ENCODE peak calls at places on chromosomes 12 and 14, in four cellular contexts. B, E, Z and N are unnamed samples.

GRCh38 chr12:124524231-124524925 is 43.0 kb downstream of the NCOR2 start:
- DNase-seq in E (no peak), Z (peak; percentile 94), B (no peak), N (no peak)

GRCh38 chr12:59620326-59620725 is 24.5 kb downstream of the SLC16A7 start:
- DNase-seq in Z (no peak), B (no peak), E (no peak), N (no peak)

GRCh38 chr14:22434030-22434429 is 155.0 kb downstream of the DAD1 start:
- DNase-seq in E (no peak), Z (no peak), B (no peak), N (no peak)

GRCh38 chr14:105091335-105092123 is 26.3 kb upstream of the GPR132 start:
- DNase-seq in Z (no peak), E (peak; percentile 94), B (no peak), N (no peak)

GRCh38 chr12:126055521-126055920 is 990.3 kb downstream of the AACS start:
- DNase-seq in E (no peak), Z (no peak), B (no peak), N (no peak)

GRCh38 chr14:93894992-93895391 is 32.2 kb upstream of the FAM181A start:
- DNase-seq in E (no peak), B (no peak), Z (no peak), N (no peak)

GRCh38 chr12:7645395-7646177 is 20.1 kb downstream of the APOBEC1 start:
- DNase-seq in E (no peak), Z (peak; percentile 43), B (peak; percentile 69), N (no peak)

GRCh38 chr14:79018846-79019245 is 848.7 kb downstream of the NRXN3 start:
- DNase-seq in Z (peak; percentile 39), E (no peak), B (no peak), N (no peak)

GRCh38 chr14:68377459-68377858 is 415.4 kb downstream of the ZFP36L1 start:
- DNase-seq in Z (no peak), E (no peak), B (peak; percentile 67), N (no peak)

GRCh38 chr12:72602616-72603015 is 330.4 kb downstream of the TRHDE start:
- DNase-seq in Z (no peak), E (no peak), B (no peak), N (no peak)

GRCh38 chr12:96210376-96211055 is 16.3 kb downstream of the ELK3 start:
- DNase-seq in E (no peak), B (no peak), Z (no peak), N (peak; percentile 19)

GRCh38 chr12:65962921-65963883 is 138.9 kb downstream of the HMGA2 start:
- DNase-seq in B (no peak), E (no peak), Z (no peak), N (no peak)

GRCh38 chr12:109892748-109893147 is 7.3 kb upstream of the TCHP start:
- DNase-seq in Z (no peak), B (no peak), E (no peak), N (no peak)

GRCh38 chr12:38141861-38142260 is 174.7 kb upstream of the ALG10B start:
- DNase-seq in Z (no peak), E (no peak), B (no peak), N (no peak)

GRCh38 chr12:38523920-38524319 is 207.3 kb downstream of the ALG10B start:
- DNase-seq in E (no peak), B (no peak), Z (no peak), N (no peak)

GRCh38 chr14:59274991-59275391 is 86.5 kb downstream of the DAAM1 start:
- DNase-seq in Z (no peak), B (no peak), E (no peak), N (no peak)

GRCh38 chr14:31286456-31287293 is 79.1 kb upstream of the HECTD1 start:
- DNase-seq in Z (no peak), B (no peak), E (no peak), N (no peak)

GRCh38 chr12:50246159-50246865 is 37.0 kb downstream of the LIMA1 start:
- DNase-seq in Z (peak; percentile 48), B (no peak), E (no peak), N (no peak)

GRCh38 chr12:55703976-55704761 is 3.5 kb downstream of the ITGA7 start:
- DNase-seq in B (no peak), E (no peak), Z (no peak), N (no peak)

GRCh38 chr12:120181991-120182631 is 12.4 kb downstream of the GCN1 start:
- DNase-seq in B (no peak), Z (peak; percentile 21), E (no peak), N (no peak)

GRCh38 chr14:64673748-64674147 is 30.5 kb upstream of the PLEKHG3 start:
- DNase-seq in E (no peak), Z (no peak), B (no peak), N (peak; percentile 38)

GRCh38 chr12:6368906-6369525 is 6.3 kb downstream of the SCNN1A start:
- DNase-seq in B (no peak), Z (no peak), E (no peak), N (no peak)
- H3K4me1 ChIP-seq in B (peaks cover 23% of the 10 kb centered on the region), Z (peaks cover 36% of the 10 kb centered on the region), E (peaks cover 43% of the 10 kb centered on the region), N (peaks cover 7% of the 10 kb centered on the region)

DNA sequence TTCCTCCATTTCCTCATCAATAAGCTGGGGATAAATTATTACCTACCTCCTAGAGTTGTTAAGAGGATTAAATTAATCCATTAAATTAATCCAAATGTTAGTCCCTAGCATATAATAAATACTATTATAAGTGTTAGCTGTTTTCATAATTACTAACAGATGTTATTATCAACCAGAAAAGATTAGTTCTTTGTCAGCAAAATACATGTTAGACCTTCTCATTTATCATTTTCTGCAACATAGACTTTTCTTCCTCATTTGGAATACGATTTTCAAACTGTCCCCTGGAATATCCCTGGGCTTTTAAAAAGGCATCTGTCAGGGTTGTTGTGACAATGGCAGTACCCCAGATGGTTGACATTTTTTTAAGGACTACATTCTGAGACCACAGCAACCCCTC is 133.1 kb downstream of the ANO6 start:
- DNase-seq in E (no peak), B (no peak), Z (no peak), N (no peak)
- H3K4me3 ChIP-seq in E (no peak overlapping the region), B (no peak overlapping the region), Z (no peak overlapping the region), N (no peak overlapping the region)

GRCh38 chr14:44940944-44941343 is 20.8 kb downstream of the KLHL28 start:
- DNase-seq in B (no peak), E (no peak), Z (no peak), N (no peak)
- H3K36me3 ChIP-seq in B (peaks cover 76% of the 10 kb centered on the region), E (peaks cover 74% of the 10 kb centered on the region), Z (peaks cover 10% of the 10 kb centered on the region), N (peaks cover 7% of the 10 kb centered on the region)

GRCh38 chr12:51980051-51980808 is 26.5 kb upstream of the TAMALIN start:
- DNase-seq in B (peak; percentile 55), E (peak; percentile 82), Z (peak; percentile 75), N (peak; percentile 46)

GRCh38 chr12:51976376-51977160 is 25.1 kb downstream of the ACVR1B start:
- DNase-seq in B (no peak), E (no peak), Z (peak; percentile 73), N (no peak)

GRCh38 chr12:51975196-51975595 is 23.7 kb downstream of the ACVR1B start:
- DNase-seq in Z (no peak), B (no peak), E (no peak), N (no peak)

GRCh38 chr12:51974646-51975045 is 23.1 kb downstream of the ACVR1B start:
- DNase-seq in E (no peak), B (no peak), Z (no peak), N (no peak)

DNA sequence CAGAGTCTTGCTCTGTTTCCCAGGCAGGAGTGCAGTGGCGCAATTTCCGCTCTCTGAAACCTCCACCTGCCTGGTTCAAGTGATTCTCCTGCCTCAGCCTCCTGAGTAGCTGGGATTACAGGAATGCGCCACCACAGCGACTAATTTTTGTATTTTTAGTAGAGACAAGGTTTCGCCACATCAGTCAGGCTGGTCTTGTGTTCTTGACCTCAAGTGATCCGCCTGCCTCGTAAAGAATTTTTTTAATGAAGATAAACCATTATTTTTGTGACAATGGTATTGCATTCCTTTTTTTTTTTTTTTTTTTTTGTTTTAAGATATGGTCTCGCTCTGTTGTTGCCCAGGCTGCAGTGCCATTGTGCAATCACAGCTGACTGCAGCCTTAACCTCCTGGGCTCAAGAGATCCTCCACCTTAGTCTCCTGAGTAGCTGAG is 25.8 kb downstream of the ACVR1B start:
- DNase-seq in Z (no peak), B (no peak), E (no peak), N (no peak)
- H3K4me1 ChIP-seq in Z (peaks cover 34% of the 10 kb centered on the region), B (peaks cover 28% of the 10 kb centered on the region), E (peaks cover 43% of the 10 kb centered on the region), N (peaks cover 30% of the 10 kb centered on the region)

GRCh38 chr12:4134434-4134762 is 139.2 kb upstream of the CCND2 start:
- DNase-seq in B (no peak), Z (no peak), E (no peak), N (no peak)
- H3K4me3 ChIP-seq in B (no peak overlapping the region), Z (no peak overlapping the region), E (no peak overlapping the region), N (no peak overlapping the region)

GRCh38 chr12:123522164-123522563 is 11.4 kb downstream of the RILPL1 start:
- DNase-seq in E (no peak), Z (no peak), B (no peak), N (no peak)
- H3K36me3 ChIP-seq in E (peaks cover 56% of the 10 kb centered on the region), Z (peaks cover 47% of the 10 kb centered on the region), B (peaks cover 78% of the 10 kb centered on the region), N (peaks cover 9% of the 10 kb centered on the region)

DNA sequence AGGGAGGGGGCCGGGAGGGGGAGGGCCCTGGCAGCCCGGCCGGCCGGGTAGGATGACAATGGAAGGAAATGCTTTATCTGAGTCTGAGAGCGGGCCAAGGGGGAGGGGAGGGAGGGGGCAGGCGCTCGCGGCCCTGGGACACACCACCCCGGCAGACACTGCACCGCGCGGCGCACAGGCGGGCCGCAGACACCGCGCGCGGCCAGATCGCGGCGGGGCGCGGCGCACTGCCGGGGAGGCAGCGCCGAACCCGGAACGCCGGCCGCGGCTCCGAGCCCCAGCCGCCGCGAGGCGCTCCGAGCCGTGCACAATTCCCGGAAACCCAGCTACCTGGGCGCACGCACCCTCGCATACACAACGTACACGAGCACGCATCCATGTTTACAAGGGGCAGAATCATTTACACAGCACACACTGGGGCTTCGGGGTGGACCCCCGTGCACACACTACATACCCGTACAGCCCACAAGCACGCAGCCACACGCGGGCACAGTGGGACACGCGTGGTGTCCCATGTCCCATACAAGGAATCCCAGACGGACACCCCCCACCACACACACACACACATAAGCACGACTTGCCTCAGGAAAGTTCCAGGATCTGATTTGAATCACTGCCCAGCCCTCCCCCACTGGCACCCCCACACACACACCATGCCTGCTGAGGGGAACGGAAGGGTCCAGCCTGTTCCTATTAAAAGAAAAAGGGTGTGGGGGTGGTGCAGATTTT is at the start of gene HDAC7:
- DNase-seq in B (peak; percentile 83), Z (peak; percentile 78), E (peak; percentile 84), N (peak; percentile 65)
- H3K4me1 ChIP-seq in B (peaks cover 70% of the 10 kb centered on the region), Z (peaks cover 37% of the 10 kb centered on the region), E (peaks cover 90% of the 10 kb centered on the region), N (peaks cover 68% of the 10 kb centered on the region)

GRCh38 chr12:130714591-130715149 is 1.4 kb downstream of the RIMBP2 start:
- DNase-seq in Z (no peak), E (no peak), B (no peak), N (no peak)
- H3K4me3 ChIP-seq in Z (no peak overlapping the region), E (peak overlapping the region; percentile 39), B (no peak overlapping the region), N (no peak overlapping the region)

DNA sequence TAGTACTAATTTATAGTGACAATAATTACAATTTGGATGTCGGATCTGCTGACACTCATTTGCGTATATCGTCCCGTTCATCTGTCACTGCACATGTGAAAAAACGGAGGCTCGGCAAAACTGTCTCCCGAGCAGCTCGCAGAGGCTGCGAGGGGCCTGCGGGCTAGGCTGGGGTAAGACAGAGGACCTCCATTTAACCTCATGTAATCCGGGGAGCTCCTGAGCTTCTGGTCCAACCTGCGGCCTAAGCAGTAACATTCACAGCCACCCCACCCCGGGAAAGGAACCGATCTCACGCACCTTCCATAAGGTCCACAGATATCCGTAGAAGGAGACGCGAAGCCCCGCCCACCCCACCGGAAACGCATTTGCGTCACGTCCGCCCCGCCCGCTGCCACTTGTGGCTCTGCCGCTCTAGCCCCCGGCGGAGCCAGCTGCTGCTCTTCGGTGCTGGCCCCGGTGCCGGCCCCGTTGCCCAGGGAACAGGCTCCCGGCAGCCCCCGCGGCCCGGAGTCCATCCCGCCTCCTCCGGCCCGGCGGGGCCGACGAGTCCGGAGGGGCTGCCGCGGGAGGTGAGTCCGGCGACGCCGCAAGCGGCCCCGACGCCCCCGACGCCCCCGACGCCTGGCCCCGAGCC is at the start of the genes CINP and TECPR2:
- DNase-seq in Z (peak; percentile 96), E (peak; percentile 99), B (peak; percentile 97), N (peak; percentile 93)
- H3K36me3 ChIP-seq in Z (peaks cover 4% of the 10 kb centered on the region), E (peaks cover 27% of the 10 kb centered on the region), B (peaks cover 13% of the 10 kb centered on the region), N (peaks cover 8% of the 10 kb centered on the region)